ENCODE peak calls at places on chromosomes 7 and 10, in nine cellular contexts. C is upper lobe of right lung; V is iPS DF 6.9; L is SK-N-SH; R is transverse colon; S is ascending aorta; K is sigmoid colon; I is cardiac muscle cell; O is naive thymus-derived CD4-positive, alpha-beta T cell. X is an unnamed sample. For H3K36me3, the result is how much of the 10 kb centered on the place peaks cover.

GRCh38 chr10:78231930-78232329 is 198.3 kb downstream of the RPS24 start:
- DNase-seq in C (no peak), V (no peak), L (no peak), R (no peak), S (no peak), K (no peak), I (peak), O (no peak), X (no peak)

GRCh38 chr10:78209987-78210386 is 176.3 kb downstream of the RPS24 start:
- DNase-seq in C (no peak), V (no peak), L (no peak), R (no peak), S (no peak), K (no peak), I (no peak), O (no peak), X (no peak)

GRCh38 chr10:58791137-58791536 is 278.5 kb downstream of the BICC1 start:
- DNase-seq in C (no peak), V (no peak), L (no peak), R (no peak), S (no peak), K (no peak), I (peak), O (no peak), X (no peak)

GRCh38 chr7:18003286-18003685 is 24.4 kb downstream of the PRPS1L1 start:
- DNase-seq in C (no peak), V (no peak), L (no peak), R (no peak), S (no peak), K (no peak), I (no peak), O (no peak), X (no peak)

GRCh38 chr7:76303057-76303828 is 770 bp downstream of the HSPB1 start:
- DNase-seq in C (peak), V (no peak), L (peak), R (peak), S (peak), K (peak), I (peak), O (peak), X (peak)

GRCh38 chr7:141945356-141945755 is 1.4 kb downstream of the CLEC5A start:
- DNase-seq in C (no peak), V (no peak), L (no peak), R (no peak), S (no peak), K (no peak), I (no peak), O (no peak), X (no peak)

GRCh38 chr10:103917326-103918052 is 495 bp downstream of the STN1 start:
- DNase-seq in C (peak), V (no peak), L (no peak), R (peak), S (no peak), K (peak), I (no peak), O (no peak), X (peak)

GRCh38 chr7:31991846-31992245 is 78.4 kb downstream of the PDE1C start:
- DNase-seq in C (no peak), V (no peak), L (no peak), R (no peak), S (no peak), K (no peak), I (no peak), O (no peak), X (no peak)

GRCh38 chr7:12222889-12223579 is 11.9 kb downstream of the TMEM106B start:
- DNase-seq in C (no peak), V (no peak), L (no peak), R (no peak), S (no peak), K (no peak), I (no peak), O (peak), X (no peak)

GRCh38 chr7:35004531-35005096 is 32.7 kb downstream of the DPY19L1 start:
- DNase-seq in C (no peak), V (no peak), L (no peak), R (no peak), S (no peak), K (no peak), I (no peak), O (no peak), X (no peak)

GRCh38 chr7:2478387-2478760 is 2.2 kb upstream of the GRIFIN start:
- DNase-seq in C (peak), V (no peak), L (no peak), R (peak), S (no peak), K (peak), I (no peak), O (no peak), X (no peak)

GRCh38 chr10:116756277-116756676 is 13.9 kb upstream of the HSPA12A start:
- DNase-seq in C (peak), V (no peak), L (no peak), R (peak), S (no peak), K (peak), I (peak), O (no peak), X (no peak)

GRCh38 chr10:11057448-11057847 is 39.8 kb downstream of the CELF2 start:
- DNase-seq in C (no peak), V (no peak), L (no peak), R (no peak), S (no peak), K (no peak), I (no peak), O (no peak), X (no peak)

GRCh38 chr10:97919012-97919411 is 69.4 kb downstream of the GOLGA7B start:
- DNase-seq in C (no peak), V (no peak), L (no peak), R (no peak), S (no peak), K (no peak), I (no peak), O (peak), X (peak)

GRCh38 chr7:120272261-120272895 is 597 bp upstream of the KCND2 start:
- DNase-seq in C (no peak), V (no peak), L (peak), R (no peak), S (no peak), K (no peak), I (peak), O (no peak), X (peak)

GRCh38 chr7:103866919-103867318 is 122.5 kb downstream of the RELN start:
- DNase-seq in C (no peak), V (no peak), L (no peak), R (no peak), S (no peak), K (no peak), I (no peak), O (no peak), X (no peak)

GRCh38 chr10:28263136-28263857 is 39.6 kb downstream of the MPP7 start:
- DNase-seq in C (peak), V (no peak), L (no peak), R (peak), S (no peak), K (peak), I (no peak), O (no peak), X (no peak)

GRCh38 chr7:66474441-66474840 is 154.2 kb upstream of the KCTD7 start:
- DNase-seq in C (no peak), V (no peak), L (peak), R (no peak), S (no peak), K (no peak), I (no peak), O (no peak), X (no peak)

GRCh38 chr10:18179901-18180300 is 39.7 kb downstream of the CACNB2 start:
- DNase-seq in C (no peak), V (no peak), L (no peak), R (no peak), S (no peak), K (peak), I (peak), O (no peak), X (no peak)

GRCh38 chr10:13161267-13162012 is at the start of gene MCM10:
- DNase-seq in C (peak), V (peak), L (peak), R (peak), S (peak), K (peak), I (peak), O (peak), X (peak)

GRCh38 chr10:102744374-102745051 is 765 bp downstream of the WBP1L start:
- DNase-seq in C (no peak), V (no peak), L (no peak), R (no peak), S (no peak), K (peak), I (no peak), O (no peak), X (no peak)

GRCh38 chr10:72219229-72219814 is 3.2 kb upstream of the ASCC1 start:
- DNase-seq in C (no peak), V (no peak), L (no peak), R (no peak), S (no peak), K (no peak), I (no peak), O (no peak), X (no peak)
- H3K36me3 ChIP-seq in C (under half), V (under half), L (under half), R (under half), S (under half), K (under half), I (under half), O (under half), X (under half)

DNA sequence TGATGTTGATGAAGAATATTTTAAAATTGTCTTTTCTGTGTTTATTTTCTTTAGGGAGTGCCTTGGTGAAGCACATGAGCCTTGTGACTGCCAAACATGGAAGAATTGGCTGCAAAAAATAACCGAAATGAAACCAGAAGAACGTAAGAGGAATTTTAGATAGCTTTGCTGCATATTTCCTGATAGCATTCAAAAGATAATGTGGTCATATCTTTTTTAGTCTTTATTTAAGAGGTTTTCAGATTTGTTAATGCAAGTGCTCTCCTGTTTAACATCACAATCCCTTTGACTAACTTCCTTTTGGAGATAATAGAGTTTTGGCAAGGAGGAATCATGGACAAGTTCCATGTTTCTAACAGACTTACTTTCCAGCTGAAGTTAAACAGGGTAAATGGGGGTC is 85.2 kb upstream of the GATAD1 start:
- DNase-seq in C (no peak), V (no peak), L (no peak), R (no peak), S (no peak), K (no peak), I (peak), O (no peak), X (no peak)
- H3K36me3 ChIP-seq in C (under half), V (under half), L (half or more), R (under half), S (under half), K (under half), I (under half), O (under half), X (under half)

GRCh38 chr7:157153260-157153659 is 14.5 kb downstream of the UBE3C start:
- DNase-seq in C (no peak), V (no peak), L (no peak), R (no peak), S (no peak), K (no peak), I (no peak), O (no peak), X (no peak)

GRCh38 chr7:157152391-157152937 is 13.7 kb downstream of the UBE3C start:
- DNase-seq in C (no peak), V (no peak), L (no peak), R (no peak), S (no peak), K (no peak), I (no peak), O (no peak), X (no peak)

GRCh38 chr7:157151626-157152339 is 13.1 kb downstream of the UBE3C start:
- DNase-seq in C (no peak), V (no peak), L (no peak), R (no peak), S (no peak), K (no peak), I (no peak), O (no peak), X (peak)

GRCh38 chr7:157158400-157158799 is 19.7 kb downstream of the UBE3C start:
- DNase-seq in C (no peak), V (no peak), L (no peak), R (no peak), S (no peak), K (no peak), I (no peak), O (no peak), X (no peak)

GRCh38 chr7:157155959-157156358 is 17.2 kb downstream of the UBE3C start:
- DNase-seq in C (no peak), V (no peak), L (no peak), R (no peak), S (no peak), K (no peak), I (no peak), O (no peak), X (no peak)
- H3K36me3 ChIP-seq in C (under half), V (under half), L (under half), R (under half), S (under half), K (under half), I (under half), O (under half), X (under half)

GRCh38 chr7:47404005-47404404 is 177.9 kb downstream of the TNS3 start:
- DNase-seq in C (peak), V (no peak), L (no peak), R (peak), S (no peak), K (no peak), I (peak), O (peak), X (no peak)
- H3K36me3 ChIP-seq in C (under half), V (under half), L (under half), R (under half), S (under half), K (under half), I (under half), O (under half), X (under half)

DNA sequence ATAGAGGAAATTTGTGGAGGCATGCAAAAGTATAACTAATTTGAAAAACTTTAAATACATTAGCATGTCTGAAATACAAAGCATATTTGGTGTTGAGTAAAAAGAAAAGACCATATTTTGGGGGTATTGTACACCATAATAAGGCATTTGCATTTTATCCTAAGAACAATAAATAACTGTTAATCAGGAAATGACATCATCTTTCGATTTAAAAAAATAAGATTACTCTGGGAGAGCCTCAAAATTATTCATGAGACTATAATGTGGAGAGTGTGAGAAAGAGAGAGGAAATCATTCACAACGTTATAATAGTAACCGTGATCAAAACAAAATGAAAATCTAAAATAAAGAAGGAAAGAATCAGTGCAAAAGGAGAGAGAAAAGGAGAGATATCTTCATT is 712.3 kb upstream of the POT1 start:
- DNase-seq in C (no peak), V (no peak), L (no peak), R (no peak), S (no peak), K (no peak), I (no peak), O (no peak), X (no peak)
- H3K36me3 ChIP-seq in C (under half), V (under half), L (under half), R (under half), S (under half), K (under half), I (under half), O (under half), X (under half)

GRCh38 chr7:149732611-149733010 is 40.8 kb downstream of the ZNF467 start:
- DNase-seq in C (peak), V (no peak), L (no peak), R (no peak), S (no peak), K (no peak), I (no peak), O (no peak), X (no peak)
- H3K36me3 ChIP-seq in C (under half), V (under half), L (under half), R (under half), S (half or more), K (under half), I (under half), O (under half), X (under half)